ENCODE peak calls at places on chromosomes 16 and 17, in nine cellular contexts. S, F, Q, J, H, W, Z, V and M are unnamed samples.

GRCh38 chr16:57773680-57774295 is 28.5 kb downstream of the KIFC3 start:
- DNase-seq in Z (no peak), V (no peak), H (no peak), J (no peak), F (peak; percentile 56), Q (no peak), S (peak; percentile 77), W (no peak), M (no peak)

GRCh38 chr17:78356163-78356713 is 3.6 kb downstream of the SOCS3 start:
- DNase-seq in S (peak; percentile 98), J (no peak), H (peak; percentile 94), F (peak; percentile 54), Z (no peak), Q (peak; percentile 87), W (no peak), V (no peak), M (no peak)

GRCh38 chr17:37750768-37751466 is 6.1 kb upstream of the HNF1B start:
- DNase-seq in H (no peak), J (no peak), S (no peak), Q (no peak), W (no peak), V (no peak), Z (no peak), F (no peak), M (no peak)

GRCh38 chr17:76466775-76467130 is 650 bp upstream of the AANAT start:
- DNase-seq in S (no peak), F (no peak), Q (no peak), V (no peak), J (no peak), H (no peak), Z (no peak), W (no peak), M (no peak)

GRCh38 chr17:41492771-41493170 is 3.1 kb upstream of the KRT36 start:
- DNase-seq in H (no peak), F (no peak), V (no peak), W (no peak), J (no peak), S (peak; percentile 27), Q (no peak), Z (no peak), M (no peak)

GRCh38 chr17:67474081-67474661 is 97.1 kb downstream of the PITPNC1 start:
- DNase-seq in Z (no peak), J (peak; percentile 37), H (no peak), S (peak; percentile 39), W (no peak), V (no peak), F (no peak), Q (no peak), M (peak; percentile 5)

GRCh38 chr16:67719778-67720144 is 645 bp upstream of the GFOD2 start:
- DNase-seq in Q (peak; percentile 21), S (peak; percentile 63), J (no peak), H (peak; percentile 51), F (no peak), V (no peak), W (no peak), Z (peak; percentile 38), M (peak; percentile 21)

GRCh38 chr16:54048994-54049929 is 237.3 kb downstream of the IRX3 start:
- DNase-seq in F (no peak), J (no peak), H (no peak), Z (no peak), Q (no peak), W (no peak), V (no peak), S (no peak), M (no peak)

GRCh38 chr16:86768231-86768791 is 190.0 kb downstream of the FOXL1 start:
- DNase-seq in V (no peak), Z (no peak), W (no peak), H (no peak), J (no peak), S (no peak), F (no peak), Q (no peak), M (no peak)

GRCh38 chr17:66715745-66716156 is 119.2 kb upstream of the CACNG5 start:
- DNase-seq in H (no peak), Q (peak; percentile 80), J (no peak), S (peak; percentile 75), F (no peak), W (no peak), Z (no peak), V (peak; percentile 64), M (peak; percentile 55)

GRCh38 chr16:3879258-3879886 is 1.1 kb downstream of the CREBBP start:
- DNase-seq in W (no peak), H (peak; percentile 91), J (no peak), F (peak; percentile 27), V (no peak), Z (no peak), S (no peak), Q (no peak), M (peak; percentile 14)

DNA sequence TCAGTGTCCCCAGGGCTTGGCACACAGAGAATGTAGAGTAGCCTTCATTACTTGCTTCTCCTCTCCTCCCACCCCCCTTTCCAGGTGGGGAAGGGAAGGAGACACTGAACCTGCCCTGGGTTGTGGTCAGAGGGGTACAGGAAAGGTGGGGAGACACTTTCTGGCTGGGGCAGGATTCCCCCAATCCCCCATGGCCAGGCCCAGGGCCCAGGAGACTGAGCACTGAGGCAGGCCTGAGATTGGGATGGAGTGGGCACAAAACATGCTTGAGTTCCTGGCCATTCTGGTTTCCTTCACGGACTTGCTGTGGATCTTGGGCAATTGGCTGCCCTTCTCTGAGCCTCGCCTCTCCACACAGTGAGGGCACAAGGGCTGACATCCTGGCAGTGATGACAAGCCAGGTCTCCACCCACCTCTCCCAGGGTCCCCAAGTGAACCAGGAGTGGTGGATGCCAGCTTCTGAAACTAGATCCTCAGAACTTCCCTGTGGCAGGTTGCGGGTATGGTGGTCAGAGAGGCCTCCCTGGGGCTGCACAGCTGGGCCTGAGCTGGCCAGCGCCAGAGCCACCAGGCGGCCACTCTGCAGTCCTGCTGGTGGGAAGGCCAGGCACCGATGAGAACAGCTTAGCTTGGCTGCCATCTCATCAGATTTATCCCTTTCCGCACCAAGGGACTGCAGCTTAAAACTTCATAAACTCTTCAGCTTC is 9.3 kb downstream of the ZNF629 start:
- DNase-seq in Q (no peak), F (no peak), W (no peak), Z (no peak), J (no peak), S (no peak), H (no peak), V (no peak), M (no peak)
- TF ChIP-seq POLR2A in Q (no peak), F (no peak), W (no peak), Z (no peak), J (no peak), S (no peak), H (no peak), V (no peak), M (no peak)

GRCh38 chr16:68770671-68771070 is 33.6 kb downstream of the CDH1 start:
- DNase-seq in Q (no peak), Z (no peak), V (no peak), F (no peak), W (no peak), S (no peak), H (no peak), J (no peak), M (no peak)

GRCh38 chr16:68776821-68777485 is 39.9 kb downstream of the CDH1 start:
- DNase-seq in S (no peak), Z (no peak), Q (no peak), V (no peak), H (no peak), W (no peak), J (no peak), F (no peak), M (no peak)

GRCh38 chr16:68774982-68775381 is 37.9 kb downstream of the CDH1 start:
- DNase-seq in Z (no peak), W (no peak), F (no peak), H (no peak), V (no peak), Q (no peak), J (no peak), S (no peak), M (no peak)

GRCh38 chr16:68768170-68768569 is 31.1 kb downstream of the CDH1 start:
- DNase-seq in V (no peak), F (no peak), S (no peak), J (no peak), H (no peak), W (no peak), Z (no peak), Q (no peak), M (no peak)

GRCh38 chr16:68771922-68772681 is 35.0 kb downstream of the CDH1 start:
- DNase-seq in F (no peak), W (no peak), Q (no peak), H (no peak), Z (no peak), V (no peak), J (no peak), S (no peak), M (no peak)
- TF ChIP-seq POLR2A in F (no peak), W (no peak), Q (no peak), H (no peak), Z (no peak), V (no peak), J (no peak), S (no peak), M (no peak)

DNA sequence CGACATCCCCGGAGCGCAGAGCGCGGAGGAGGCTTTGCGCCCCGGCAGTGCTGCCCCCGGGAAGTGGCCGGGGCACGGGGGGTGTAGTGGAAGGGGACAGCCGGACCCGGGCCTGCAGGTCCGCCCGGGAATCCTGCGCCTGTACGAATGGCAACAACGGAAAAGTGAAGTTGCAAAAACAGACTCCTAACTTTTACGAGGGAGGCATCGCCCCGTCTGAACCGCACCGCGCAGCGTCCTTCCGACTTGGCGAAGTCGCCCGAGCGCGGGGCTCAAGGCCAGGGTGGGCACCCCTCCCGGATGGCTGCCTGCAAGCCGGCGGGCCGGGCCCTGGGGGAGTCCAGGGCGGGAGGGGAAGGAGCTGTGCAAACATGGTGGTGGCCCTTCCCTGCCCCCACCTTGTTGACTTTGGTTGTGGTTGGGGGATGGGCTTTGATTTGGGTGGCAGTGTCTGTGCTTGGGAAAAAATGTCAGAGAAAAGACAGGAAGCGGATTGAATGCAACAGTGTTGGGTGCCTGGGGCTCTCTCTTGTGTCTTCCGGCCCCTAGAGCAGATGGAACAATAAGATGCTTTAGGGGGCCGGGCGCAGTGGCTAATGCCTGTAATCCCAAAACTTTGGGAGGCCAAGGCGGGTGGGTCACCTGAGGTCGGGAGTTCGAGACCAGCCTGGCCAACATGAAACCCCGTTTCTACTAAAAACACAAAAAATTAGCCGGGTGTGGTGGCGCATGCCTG is 675 bp downstream of the RNF213 start:
- DNase-seq in S (peak; percentile 32), V (no peak), W (peak; percentile 94), Z (peak; percentile 69), F (peak; percentile 49), J (peak; percentile 59), H (peak; percentile 94), Q (peak; percentile 85), M (peak; percentile 61)
- TF ChIP-seq POLR2A in S (no peak), V (peak; percentile 27), W (no peak), Z (no peak), F (no peak), J (no peak), H (no peak), Q (peak; percentile 31), M (no peak)

DNA sequence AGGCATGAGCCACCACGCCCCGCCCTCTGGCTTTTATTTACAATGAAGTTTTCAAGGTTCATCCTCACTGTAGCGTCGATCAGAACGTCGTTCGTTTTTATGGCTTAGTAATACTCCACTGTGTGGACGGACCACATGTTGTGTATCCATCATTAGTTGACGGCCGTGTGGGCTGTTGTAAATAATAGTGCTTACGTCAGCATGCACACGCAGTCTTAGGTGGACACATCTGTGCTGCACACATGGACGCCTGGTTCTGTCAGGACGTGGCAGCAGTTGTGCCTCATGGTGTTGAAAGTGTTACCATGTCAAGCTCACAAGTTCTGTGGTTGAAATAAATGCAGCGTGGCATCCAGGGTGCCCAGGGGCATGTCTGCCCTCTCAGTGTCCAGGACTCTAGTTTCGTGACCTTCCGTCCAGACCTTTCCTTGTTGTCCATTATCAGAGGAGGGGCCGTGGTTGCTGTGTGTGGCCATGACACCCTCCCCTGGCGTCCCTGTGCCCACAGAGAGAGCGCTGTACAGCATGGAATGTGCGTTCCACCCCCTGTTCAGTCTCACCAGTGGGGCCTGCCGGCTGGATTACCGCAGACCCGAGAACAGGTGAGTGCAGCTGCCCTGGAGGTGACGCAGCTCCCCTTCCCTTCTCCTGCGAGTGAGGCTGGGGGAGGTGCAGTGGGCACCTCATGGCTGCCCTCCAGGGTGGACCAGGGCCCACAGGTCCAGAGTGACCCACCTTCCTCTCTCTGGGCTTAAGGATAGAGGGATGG is 22.3 kb downstream of the TCF25 start:
- DNase-seq in H (no peak), Q (no peak), W (no peak), V (no peak), J (no peak), S (no peak), F (no peak), Z (no peak), M (no peak)
- TF ChIP-seq POLR2A in H (no peak), Q (no peak), W (no peak), V (no peak), J (no peak), S (no peak), F (no peak), Z (no peak), M (no peak)